ENCODE peak calls at places on chromosome 11, in four cellular contexts. O, W, L and Q are unnamed samples.

GRCh38 chr11:81070948-81071347 is 1630.1 kb upstream of the TENM4 start:
- DNase-seq in L (no peak), O (no peak), W (no peak), Q (no peak)

GRCh38 chr11:73968356-73968966 is 14.2 kb downstream of the UCP2 start:
- DNase-seq in W (no peak), L (no peak), O (no peak), Q (no peak)

GRCh38 chr11:6925636-6926207 is 504 bp upstream of the ZNF215 start:
- DNase-seq in O (no peak), L (peak), W (no peak), Q (no peak)

GRCh38 chr11:46389450-46390330 is 1.9 kb downstream of the CHRM4 start:
- DNase-seq in L (peak), W (peak), O (peak), Q (peak)

GRCh38 chr11:32886180-32886579 is 6.4 kb upstream of the QSER1 start:
- DNase-seq in W (no peak), L (no peak), O (no peak), Q (no peak)

GRCh38 chr11:116984589-116984988 is 113.6 kb downstream of the SIK3 start:
- DNase-seq in O (no peak), L (no peak), W (no peak), Q (no peak)

GRCh38 chr11:128491195-128491936 is 96.0 kb downstream of the ETS1 start:
- DNase-seq in L (no peak), W (no peak), O (no peak), Q (no peak)

GRCh38 chr11:43738600-43739409 is 58.3 kb downstream of the HSD17B12 start:
- DNase-seq in O (no peak), W (peak), L (peak), Q (peak)

GRCh38 chr11:120909676-120910215 is 114.2 kb upstream of the TBCEL start:
- DNase-seq in O (no peak), L (no peak), W (no peak), Q (no peak)

GRCh38 chr11:95266751-95267374 is 35.9 kb upstream of the SESN3 start:
- DNase-seq in L (no peak), W (no peak), O (no peak), Q (no peak)

GRCh38 chr11:45622283-45622682 is 43.1 kb downstream of the CHST1 start:
- DNase-seq in W (no peak), L (no peak), O (no peak), Q (no peak)

GRCh38 chr11:102940714-102941588 is 14.6 kb downstream of the MMP13 start:
- DNase-seq in L (peak), W (peak), O (peak), Q (peak)

GRCh38 chr11:114340311-114341131 is 44.3 kb downstream of the NNMT start:
- DNase-seq in O (peak), W (peak), L (peak), Q (peak)

GRCh38 chr11:134762248-134763029 is 350.4 kb upstream of the B3GAT1 start:
- DNase-seq in O (no peak), L (peak), W (no peak), Q (no peak)

GRCh38 chr11:19597194-19597593 is 115.4 kb upstream of the NAV2 start:
- DNase-seq in O (no peak), W (no peak), L (no peak), Q (no peak)

DNA sequence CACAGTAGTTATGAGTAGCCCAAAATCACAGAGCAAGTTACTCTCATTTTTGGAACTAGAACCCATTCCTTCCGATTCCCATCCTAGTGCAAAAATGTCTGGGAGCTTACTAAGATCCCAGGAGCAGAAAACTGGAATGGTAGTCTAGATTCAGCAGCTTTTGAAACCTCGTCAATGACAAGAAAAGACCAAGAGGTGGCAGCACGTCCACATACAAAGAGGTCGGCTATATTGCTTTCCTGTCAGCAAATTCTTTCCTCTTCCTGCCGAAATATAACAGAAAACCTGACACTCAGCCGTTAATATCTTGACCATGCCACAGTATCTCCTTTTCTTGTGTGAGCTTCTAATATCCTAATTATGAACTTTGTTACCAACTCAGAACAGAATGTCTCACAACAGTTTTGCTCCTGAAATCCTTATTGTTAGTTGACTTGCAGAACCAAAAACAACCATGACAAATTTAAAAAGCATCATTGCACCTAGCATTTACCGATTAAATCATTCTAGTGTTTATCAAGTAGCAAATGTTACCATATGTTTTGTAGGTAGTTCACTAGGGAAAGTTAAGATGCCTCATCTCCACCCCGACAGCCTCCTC is 92.8 kb upstream of the OR9G4 start:
- DNase-seq in W (peak), O (peak), L (peak), Q (peak)
- TF ChIP-seq ELF4 in W (no peak), O (no peak), L (no peak), Q (no peak)

GRCh38 chr11:34148504-34149165 is 43.2 kb downstream of the NAT10 start:
- DNase-seq in W (no peak), O (no peak), L (no peak), Q (no peak)

GRCh38 chr11:34149274-34149673 is 43.8 kb downstream of the NAT10 start:
- DNase-seq in L (no peak), O (no peak), W (no peak), Q (no peak)

GRCh38 chr11:34150494-34151151 is 45.2 kb downstream of the NAT10 start:
- DNase-seq in O (no peak), L (no peak), W (no peak), Q (no peak)

GRCh38 chr11:34151166-34151565 is 45.7 kb downstream of the NAT10 start:
- DNase-seq in O (no peak), L (no peak), W (no peak), Q (no peak)

GRCh38 chr11:34149786-34150185 is 44.4 kb downstream of the NAT10 start:
- DNase-seq in W (no peak), O (peak), L (peak), Q (peak)
- TF ChIP-seq ELF4 in W (no peak), O (no peak), L (no peak), Q (no peak)

DNA sequence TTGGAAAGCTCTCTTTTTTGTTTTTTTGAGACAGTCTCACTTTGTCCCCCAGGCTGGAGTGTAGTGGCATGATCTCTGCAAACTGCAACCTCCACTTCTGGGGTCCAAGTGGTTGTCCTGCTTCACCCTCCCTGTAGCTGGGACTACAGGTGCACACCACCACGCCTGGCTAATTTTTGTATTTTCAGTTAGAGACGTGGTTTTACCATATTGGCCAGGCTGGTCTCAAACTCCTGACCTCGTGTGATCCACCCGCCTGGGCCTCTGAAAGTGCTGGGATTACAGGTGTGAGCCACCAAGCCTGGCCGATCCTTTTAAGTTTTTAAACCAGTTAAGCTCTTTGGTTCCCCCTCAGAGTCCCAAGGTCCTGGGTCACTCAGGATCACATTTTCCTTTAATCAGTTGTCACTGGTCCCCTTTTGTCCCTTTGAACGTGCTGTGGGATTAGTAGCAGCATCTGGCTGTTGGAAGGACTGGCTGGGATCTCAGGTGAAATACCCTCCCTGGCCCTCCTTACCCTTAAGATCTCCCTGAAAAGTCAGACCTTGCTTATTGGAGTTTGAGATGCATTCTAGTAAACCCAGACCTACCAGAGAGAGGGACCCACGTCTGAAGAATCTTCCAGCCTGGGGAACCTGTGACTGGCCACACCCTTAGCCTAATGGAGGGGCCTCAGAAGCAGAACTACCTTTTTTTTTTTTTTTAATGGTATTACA is 8.1 kb downstream of the MALAT1 start:
- DNase-seq in L (no peak), O (no peak), W (no peak), Q (no peak)
- TF ChIP-seq ELF4 in L (peak), O (peak), W (no peak), Q (peak)

DNA sequence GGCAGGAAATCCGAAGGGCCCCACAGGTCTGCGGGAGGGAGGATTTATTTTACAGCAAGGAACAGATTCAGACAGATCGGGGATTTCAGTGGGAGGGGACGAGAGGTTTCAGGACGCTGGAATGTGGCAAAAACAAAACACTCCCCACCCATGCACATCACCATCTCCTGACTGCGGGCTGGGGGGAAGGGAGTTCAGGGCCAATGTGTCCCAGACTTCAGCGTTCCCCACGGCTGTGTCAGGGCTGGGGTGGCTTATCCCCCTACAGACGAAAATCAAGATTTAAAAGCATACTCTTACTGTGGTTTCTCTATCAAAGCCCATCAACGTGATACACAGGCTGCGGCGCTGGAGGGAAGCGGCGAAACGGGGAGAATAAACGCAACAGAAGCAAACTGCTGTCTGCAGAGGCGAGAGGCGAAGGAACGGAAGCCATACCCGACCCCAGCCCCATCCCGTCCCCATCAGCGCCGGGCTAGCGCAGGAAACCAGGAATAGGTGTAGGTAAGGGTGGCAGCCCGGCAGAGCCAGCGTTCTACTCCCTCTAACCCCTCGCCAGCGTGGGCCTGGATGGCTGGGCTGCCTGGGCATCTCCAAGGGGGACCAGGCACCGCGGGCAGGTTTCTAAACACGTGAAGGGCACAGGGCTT is 2.7 kb downstream of the TENM4 start:
- DNase-seq in W (no peak), L (no peak), O (peak), Q (peak)
- TF ChIP-seq ELF4 in W (no peak), L (no peak), O (no peak), Q (no peak)

DNA sequence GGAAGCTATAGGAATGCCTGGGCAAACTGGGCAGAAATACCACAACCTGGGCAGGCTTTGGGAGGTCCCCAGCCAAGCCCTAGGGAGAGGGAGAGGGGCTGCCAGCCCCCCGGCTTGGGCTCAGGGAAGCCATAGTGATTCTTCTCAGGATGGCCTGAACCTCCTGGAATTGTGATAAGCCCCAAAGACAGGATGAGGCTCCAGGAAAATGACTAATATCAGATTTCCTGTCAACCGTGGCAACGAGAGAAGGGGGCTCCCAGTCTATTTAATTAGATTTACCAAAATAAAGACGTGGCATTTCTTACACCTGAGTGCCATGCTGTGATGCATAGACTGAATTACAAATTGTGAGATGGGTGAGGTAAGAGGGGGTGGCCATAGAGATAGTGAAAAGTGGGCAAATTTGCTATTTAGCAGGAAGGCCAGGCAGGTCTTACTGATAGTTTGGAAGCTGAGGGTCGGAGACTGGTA is 20.4 kb downstream of the SERPINH1 start:
- DNase-seq in L (no peak), W (no peak), O (no peak), Q (no peak)
- TF ChIP-seq ELF4 in L (no peak), W (no peak), O (no peak), Q (no peak)

DNA sequence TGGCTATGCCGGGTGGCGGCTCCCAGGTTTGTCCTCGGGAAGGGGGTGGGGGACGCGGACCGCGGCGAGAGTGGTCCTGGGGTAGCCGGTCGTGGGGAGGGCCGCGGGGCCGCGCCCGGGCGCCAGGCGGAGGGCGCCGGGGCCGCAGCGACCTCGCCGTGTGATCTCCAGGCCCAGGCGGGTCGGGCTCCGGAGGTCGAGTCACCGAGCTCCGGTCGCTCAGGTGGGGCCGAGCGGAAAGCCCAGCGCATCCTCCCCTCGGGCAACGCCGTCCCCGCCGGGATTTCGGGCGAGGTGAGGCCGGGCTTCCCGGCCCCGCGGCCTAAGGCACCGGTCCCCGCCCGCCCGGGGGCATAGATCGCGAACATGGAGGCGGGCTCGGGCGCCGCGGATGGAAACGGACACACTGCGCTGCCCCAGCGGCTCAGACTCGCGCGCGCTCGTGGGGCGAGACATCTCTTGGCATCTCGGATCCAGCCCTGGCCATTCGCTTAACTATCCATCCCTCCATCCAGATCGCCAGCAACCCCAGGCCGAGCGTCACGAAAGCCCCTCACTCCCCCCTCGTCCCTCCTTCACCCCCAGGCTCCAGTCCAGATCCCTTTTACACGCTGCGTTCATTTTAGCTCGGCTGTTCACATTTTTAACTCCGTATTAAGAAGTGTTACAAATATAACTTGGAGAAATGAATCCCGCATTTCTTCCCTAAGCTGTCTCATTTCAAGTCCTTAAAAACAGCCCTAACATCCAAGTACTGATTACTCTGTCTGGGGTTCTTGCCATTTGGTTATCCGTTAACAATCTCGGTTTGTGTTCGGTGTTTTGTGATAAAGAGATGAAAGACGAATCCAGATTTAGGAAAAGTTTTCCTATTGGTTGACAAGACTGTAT is 460 bp downstream of the ZC3H12C start:
- DNase-seq in O (peak), L (peak), W (peak), Q (peak)
- TF ChIP-seq ELF4 in O (no peak), L (no peak), W (no peak), Q (no peak)

GRCh38 chr11:488992-489391 is 18.1 kb downstream of the RNH1 start:
- DNase-seq in O (no peak), L (no peak), W (no peak), Q (no peak)
- TF ChIP-seq ELF4 in O (no peak), L (no peak), W (no peak), Q (no peak)

GRCh38 chr11:84091212-84091986 is 805.2 kb upstream of the CCDC90B start:
- DNase-seq in W (no peak), O (no peak), L (no peak), Q (peak)

DNA sequence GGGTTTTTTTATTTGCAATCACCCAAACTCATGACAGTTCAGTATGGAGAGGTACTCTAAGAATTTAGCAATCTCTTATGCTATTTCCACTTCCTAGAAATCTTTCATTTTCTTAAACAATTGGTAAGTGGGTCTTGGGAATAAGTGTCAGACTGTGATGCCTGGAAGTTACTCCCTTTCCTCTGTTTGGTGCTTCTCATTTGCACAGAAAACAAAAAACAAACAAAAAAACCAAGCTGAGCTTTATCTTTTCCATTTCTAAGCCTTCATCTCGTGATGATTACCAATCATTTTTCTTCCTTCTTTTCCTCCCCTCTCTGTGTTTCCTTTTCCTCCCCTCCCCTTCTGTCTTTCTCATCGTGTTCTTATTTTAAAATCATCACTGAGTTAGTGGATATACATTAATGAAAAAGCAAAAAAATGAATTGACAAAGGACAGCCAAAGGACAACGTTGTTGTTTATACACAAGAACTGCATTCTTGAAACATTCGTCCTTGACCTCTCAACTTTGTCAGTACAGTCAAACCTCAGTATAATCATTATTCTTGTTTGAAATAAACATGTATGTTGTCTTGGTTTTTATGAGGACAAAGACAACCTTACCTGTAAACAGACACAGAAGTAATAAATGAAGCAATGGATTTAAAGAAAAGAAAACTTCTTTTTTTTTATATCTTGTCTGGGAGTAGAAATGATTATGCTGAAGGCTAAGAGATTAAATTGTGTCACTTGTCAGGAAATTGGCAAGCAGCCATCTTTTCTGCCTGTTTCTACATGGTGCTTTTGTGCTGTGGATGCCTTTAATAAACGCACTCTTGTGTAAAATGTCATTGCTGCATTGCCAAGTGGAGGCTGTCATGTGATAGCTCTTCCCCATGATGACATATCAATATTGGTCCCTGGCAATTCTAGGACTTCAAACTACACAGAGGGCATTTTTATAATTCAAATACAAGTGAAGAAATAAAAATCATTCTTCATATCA is 803.2 kb upstream of the CCDC90B start:
- DNase-seq in O (no peak), L (no peak), W (peak), Q (no peak)
- TF ChIP-seq ELF4 in O (no peak), L (no peak), W (no peak), Q (no peak)